ENCODE peak calls at places on chromosomes 13 and 19, in seven cellular contexts. E is endothelial cell; X is stimulated activated CD4-positive, alpha-beta T cell treated with anti-CD3 and anti-CD28 coated beads, Interleukin-15, amount 100 ng/mL, for 1 hour; W is uterus; U is Right ventricle myocardium superior; O is PC-3; K is Caki2. Z is an unnamed sample.

GRCh38 chr13:110340812-110341444 is 33.8 kb downstream of the COL4A2 start:
- DNase-seq in E (peak), X (peak), W (peak), U (peak), O (no peak), K (no peak), Z (peak)

GRCh38 chr19:24046550-24046949 is 40.4 kb upstream of the ZNF254 start:
- DNase-seq in E (no peak), X (no peak), W (no peak), U (no peak), O (no peak), K (no peak), Z (no peak)

GRCh38 chr19:42693760-42694350 is 46.4 kb downstream of the PSG3 start:
- DNase-seq in E (peak), X (no peak), W (no peak), U (no peak), O (peak), K (peak), Z (no peak)

GRCh38 chr19:29806098-29806866 is 5.5 kb upstream of the CCNE1 start:
- DNase-seq in E (no peak), X (no peak), W (no peak), U (peak), O (no peak), K (peak), Z (peak)

GRCh38 chr13:88031980-88032562 is 360.9 kb downstream of the SLITRK5 start:
- DNase-seq in E (no peak), X (no peak), W (no peak), U (no peak), O (peak), K (peak), Z (no peak)

GRCh38 chr19:58037927-58038687 is 4.3 kb downstream of the ZSCAN1 start:
- DNase-seq in E (no peak), X (no peak), W (no peak), U (no peak), O (no peak), K (no peak), Z (no peak)

GRCh38 chr13:75704942-75705320 is 68.8 kb downstream of the LMO7 start:
- DNase-seq in E (no peak), X (no peak), W (no peak), U (no peak), O (peak), K (no peak), Z (no peak)

GRCh38 chr19:41939861-41940442 is 11.7 kb upstream of the ERFL start:
- DNase-seq in E (no peak), X (no peak), W (no peak), U (no peak), O (no peak), K (no peak), Z (no peak)

GRCh38 chr13:105406551-105406950 is 1128.9 kb downstream of the EFNB2 start:
- DNase-seq in E (no peak), X (no peak), W (no peak), U (no peak), O (no peak), K (peak), Z (no peak)

GRCh38 chr19:34082289-34083077 is 89.8 kb upstream of the LSM14A start:
- DNase-seq in E (no peak), X (no peak), W (no peak), U (no peak), O (no peak), K (no peak), Z (no peak)

GRCh38 chr19:44587863-44588752 is 25.3 kb upstream of the IGSF23 start:
- DNase-seq in E (no peak), X (no peak), W (no peak), U (no peak), O (peak), K (peak), Z (no peak)

GRCh38 chr13:110347535-110348308 is 40.6 kb downstream of the COL4A2 start:
- DNase-seq in E (no peak), X (no peak), W (peak), U (peak), O (peak), K (peak), Z (peak)

GRCh38 chr13:67440240-67440639 is 210.1 kb upstream of the PCDH9 start:
- DNase-seq in E (no peak), X (no peak), W (no peak), U (no peak), O (no peak), K (no peak), Z (no peak)

GRCh38 chr13:99614465-99614885 is 113.2 kb downstream of the TM9SF2 start:
- DNase-seq in E (no peak), X (no peak), W (no peak), U (no peak), O (no peak), K (no peak), Z (no peak)

GRCh38 chr13:102830646-102831045 is 15.2 kb upstream of the ERCC5 start:
- DNase-seq in E (no peak), X (no peak), W (no peak), U (no peak), O (peak), K (no peak), Z (no peak)

GRCh38 chr13:35787937-35788336 is 311.4 kb upstream of the MAB21L1 start:
- DNase-seq in E (no peak), X (no peak), W (no peak), U (no peak), O (no peak), K (no peak), Z (no peak)

GRCh38 chr13:81874681-81875661 is 1534.0 kb upstream of the SPRY2 start:
- DNase-seq in E (no peak), X (no peak), W (no peak), U (no peak), O (peak), K (peak), Z (no peak)

GRCh38 chr13:80430561-80430960 is 89.6 kb upstream of the SPRY2 start:
- DNase-seq in E (no peak), X (no peak), W (no peak), U (no peak), O (peak), K (no peak), Z (no peak)

GRCh38 chr13:74847966-74848365 is 634.0 kb downstream of the TBC1D4 start:
- DNase-seq in E (no peak), X (no peak), W (no peak), U (no peak), O (no peak), K (no peak), Z (no peak)

GRCh38 chr19:45182758-45183157 is 4.2 kb downstream of the BLOC1S3 start:
- DNase-seq in E (no peak), X (no peak), W (no peak), U (no peak), O (peak), K (no peak), Z (no peak)

GRCh38 chr19:4814625-4815425 is 16.7 kb downstream of the TICAM1 start:
- DNase-seq in E (no peak), X (no peak), W (no peak), U (no peak), O (no peak), K (no peak), Z (no peak)

GRCh38 chr13:98981596-98982195 is 3.8 kb upstream of the DOCK9 start:
- DNase-seq in E (no peak), X (no peak), W (no peak), U (no peak), O (no peak), K (no peak), Z (no peak)

GRCh38 chr19:45496349-45496953 is 396 bp downstream of the RTN2 start:
- DNase-seq in E (peak), X (no peak), W (peak), U (peak), O (peak), K (peak), Z (no peak)

GRCh38 chr13:21341637-21342422 is 117.3 kb downstream of the ZDHHC20 start:
- DNase-seq in E (no peak), X (no peak), W (no peak), U (no peak), O (no peak), K (no peak), Z (no peak)

GRCh38 chr19:4206818-4207484 is 22.4 kb upstream of the EBI3 start:
- DNase-seq in E (no peak), X (no peak), W (no peak), U (no peak), O (no peak), K (no peak), Z (no peak)

GRCh38 chr19:5470264-5470671 is 15.1 kb downstream of the ZNRF4 start:
- DNase-seq in E (no peak), X (no peak), W (no peak), U (no peak), O (peak), K (peak), Z (no peak)

GRCh38 chr19:38049105-38049649 is 142.2 kb downstream of the SIPA1L3 start:
- DNase-seq in E (no peak), X (peak), W (no peak), U (peak), O (no peak), K (no peak), Z (no peak)

GRCh38 chr19:39655613-39656012 is at the start of gene LGALS16:
- DNase-seq in E (no peak), X (no peak), W (no peak), U (no peak), O (no peak), K (no peak), Z (no peak)

GRCh38 chr13:35388456-35388855 is 88.0 kb downstream of the MAB21L1 start:
- DNase-seq in E (no peak), X (no peak), W (no peak), U (no peak), O (no peak), K (no peak), Z (no peak)

GRCh38 chr13:40069173-40070044 is 413.9 kb downstream of the COG6 start:
- DNase-seq in E (peak), X (peak), W (peak), U (peak), O (peak), K (peak), Z (peak)

GRCh38 chr19:28977826-28978225 is 235.1 kb downstream of the UQCRFS1 start:
- DNase-seq in E (peak), X (no peak), W (no peak), U (no peak), O (no peak), K (no peak), Z (no peak)

GRCh38 chr13:36475468-36475867 is 43.2 kb downstream of the CCNA1 start:
- DNase-seq in E (no peak), X (no peak), W (no peak), U (no peak), O (peak), K (no peak), Z (no peak)